ENCODE peak calls at places on chromosomes 3 and 15, in four cellular contexts. J is cardiac fibroblast, D is kidney tubule cell, U is NCI-H2029 treated with DMSO at 0.1 percent for 48 hours. V is an unnamed sample.

GRCh38 chr3:177830411-177830849 is 633.1 kb upstream of the TBL1XR1 start:
- DNase-seq in U (peak), D (no peak), J (peak), V (peak)

GRCh38 chr3:34258271-34259015 is 460.0 kb downstream of the PDCD6IP start:
- DNase-seq in U (no peak), D (no peak), J (no peak), V (no peak)

GRCh38 chr3:197151562-197151961 is 121.9 kb upstream of the MELTF start:
- DNase-seq in U (peak), J (peak), D (peak), V (peak)

GRCh38 chr3:156865732-156866131 is 39.6 kb downstream of the LEKR1 start:
- DNase-seq in J (peak), D (no peak), U (no peak), V (no peak)

GRCh38 chr3:40873934-40874699 is 325.2 kb upstream of the CTNNB1 start:
- DNase-seq in J (no peak), D (no peak), U (no peak), V (no peak)

GRCh38 chr3:167740961-167741587 is 5.6 kb downstream of the SERPINI1 start:
- DNase-seq in U (no peak), D (peak), J (peak), V (no peak)

GRCh38 chr15:23835944-23836343 is 148.8 kb upstream of the NDN start:
- DNase-seq in J (no peak), D (peak), U (no peak), V (no peak)

GRCh38 chr3:47854267-47854666 is 51.3 kb downstream of the DHX30 start:
- DNase-seq in D (no peak), J (no peak), U (no peak), V (no peak)

GRCh38 chr3:134978658-134979057 is 183.6 kb downstream of the EPHB1 start:
- DNase-seq in D (no peak), U (no peak), J (no peak), V (no peak)

GRCh38 chr3:159796744-159797143 is 191.9 kb upstream of the IL12A start:
- DNase-seq in J (peak), U (no peak), D (peak), V (peak)

GRCh38 chr3:176814252-176814651 is 383.0 kb downstream of the TBL1XR1 start:
- DNase-seq in D (peak), J (peak), U (no peak), V (no peak)

GRCh38 chr15:58459562-58459961 is 27.8 kb downstream of the LIPC start:
- DNase-seq in D (no peak), U (no peak), J (no peak), V (no peak)

GRCh38 chr15:48811325-48811938 is 563 bp upstream of the CEP152 start:
- DNase-seq in D (peak), J (no peak), U (no peak), V (no peak)

GRCh38 chr3:107619549-107619948 is 96.8 kb downstream of the BBX start:
- DNase-seq in D (peak), J (no peak), U (no peak), V (no peak)

GRCh38 chr3:31624054-31624709 is 91.5 kb downstream of the STT3B start:
- DNase-seq in U (no peak), J (no peak), D (no peak), V (no peak)

GRCh38 chr3:30681276-30682211 is 75.1 kb downstream of the TGFBR2 start:
- DNase-seq in J (peak), D (peak), U (no peak), V (no peak)